ENCODE peak calls at places on chromosomes 1 and 21, in four cellular contexts. E, J, L and G are unnamed samples.

GRCh38 chr1:156579472-156579871 is at the start of gene TTC24:
- DNase-seq in E (no peak), J (no peak), L (no peak), G (no peak)

GRCh38 chr1:181142096-181143043 is 53.9 kb downstream of the IER5 start:
- DNase-seq in E (peak; percentile 97), J (peak; percentile 79), L (peak; percentile 95), G (peak; percentile 92)

GRCh38 chr1:239874831-239875230 is 216.9 kb upstream of the FMN2 start:
- DNase-seq in E (no peak), J (no peak), L (no peak), G (no peak)

GRCh38 chr1:225465793-225466517 is 38.1 kb upstream of the LBR start:
- DNase-seq in E (no peak), J (no peak), L (peak; percentile 45), G (no peak)

GRCh38 chr1:203228670-203229069 is 803 bp downstream of the CHIT1 start:
- DNase-seq in E (no peak), J (no peak), L (no peak), G (no peak)

GRCh38 chr21:30209571-30209970 is 6.3 kb downstream of the CLDN8 start:
- DNase-seq in E (no peak), J (no peak), L (no peak), G (no peak)

GRCh38 chr1:91806777-91807700 is 78.9 kb downstream of the TGFBR3 start:
- DNase-seq in E (no peak), J (peak; percentile 93), L (no peak), G (no peak)

GRCh38 chr1:14804626-14805025 is 206.1 kb downstream of the KAZN start:
- DNase-seq in E (no peak), J (no peak), L (no peak), G (no peak)

GRCh38 chr1:30927448-30927847 is 18.9 kb upstream of the SDC3 start:
- DNase-seq in E (no peak), J (no peak), L (no peak), G (no peak)

GRCh38 chr1:215201301-215201700 is 118.8 kb downstream of the KCNK2 start:
- DNase-seq in E (no peak), J (peak; percentile 13), L (no peak), G (no peak)

GRCh38 chr1:207431508-207431907 is 22.6 kb upstream of the CR2 start:
- DNase-seq in E (no peak), J (no peak), L (no peak), G (no peak)

GRCh38 chr1:225890346-225891228 is 1.6 kb upstream of the LEFTY1 start:
- DNase-seq in E (no peak), J (no peak), L (peak; percentile 51), G (no peak)

GRCh38 chr1:55632906-55633305 is 417.7 kb upstream of the USP24 start:
- DNase-seq in E (no peak), J (no peak), L (no peak), G (no peak)

GRCh38 chr1:19336543-19336942 is 24.4 kb downstream of the SLC66A1 start:
- DNase-seq in E (no peak), J (no peak), L (no peak), G (no peak)

GRCh38 chr1:172054172-172054571 is 212.9 kb downstream of the DNM3 start:
- DNase-seq in E (no peak), J (no peak), L (no peak), G (no peak)

GRCh38 chr1:94683886-94684285 is 136.3 kb upstream of the SLC44A3 start:
- DNase-seq in E (no peak), J (no peak), L (no peak), G (no peak)

GRCh38 chr1:59678809-59679228 is 135.9 kb upstream of the HOOK1 start:
- DNase-seq in E (no peak), J (peak; percentile 98), L (no peak), G (no peak)

GRCh38 chr1:61448017-61448383 is 276.9 kb downstream of the TM2D1 start:
- DNase-seq in E (no peak), J (peak; percentile 26), L (no peak), G (no peak)

GRCh38 chr1:98761238-98761637 is 99.7 kb downstream of the SNX7 start:
- DNase-seq in E (no peak), J (no peak), L (no peak), G (no peak)
- TF ChIP-seq CTCF in E (no peak), J (no peak), L (no peak), G (no peak)

GRCh38 chr1:53176452-53177344 is 19.9 kb upstream of the CPT2 start:
- DNase-seq in E (peak; percentile 29), J (peak; percentile 46), L (no peak), G (no peak)
- TF ChIP-seq CTCF in E (no peak), J (peak; percentile 46), L (no peak), G (no peak)

DNA sequence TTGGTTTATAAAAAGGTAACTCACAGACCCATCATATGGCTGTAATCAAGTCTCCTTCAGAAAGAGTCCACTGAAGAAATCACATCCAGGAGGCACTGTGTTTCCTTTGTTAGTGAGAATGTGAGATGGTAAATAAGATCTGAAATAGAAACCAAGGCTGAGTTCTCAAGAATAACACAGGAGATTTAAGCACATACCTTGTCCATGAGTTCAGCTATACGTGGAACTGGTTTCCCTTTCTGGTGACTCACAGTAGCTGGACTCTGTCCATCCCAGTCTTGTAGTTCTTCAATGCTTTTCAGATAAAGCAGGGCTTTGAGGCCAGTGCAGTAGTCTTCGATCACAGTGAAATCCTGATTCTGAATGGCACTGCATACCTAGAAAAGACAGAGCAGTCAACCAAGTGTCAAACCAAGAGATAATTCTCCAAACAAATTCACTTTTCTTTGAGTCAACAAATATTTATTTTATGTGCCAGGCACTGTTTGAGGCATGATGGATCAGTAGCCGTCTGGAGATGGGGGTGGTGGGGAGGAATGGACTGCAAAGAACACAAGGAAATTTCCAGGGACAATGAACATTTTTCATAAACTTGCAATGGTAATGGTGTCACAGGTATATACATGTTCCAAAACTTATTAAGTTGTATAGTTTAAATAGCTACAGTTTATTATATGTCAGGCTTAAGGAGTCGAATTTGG is 471.4 kb downstream of the PTBP2 start:
- DNase-seq in E (no peak), J (peak; percentile 89), L (no peak), G (no peak)
- TF ChIP-seq CTCF in E (no peak), J (peak; percentile 29), L (no peak), G (no peak)

GRCh38 chr1:179825798-179826460 is 51.7 kb downstream of the TOR1AIP2 start:
- DNase-seq in E (no peak), J (no peak), L (no peak), G (no peak)

GRCh38 chr1:179826626-179827280 is 50.9 kb downstream of the TOR1AIP2 start:
- DNase-seq in E (no peak), J (no peak), L (no peak), G (no peak)

GRCh38 chr1:179823693-179824092 is 53.9 kb downstream of the TOR1AIP2 start:
- DNase-seq in E (no peak), J (no peak), L (no peak), G (no peak)

GRCh38 chr1:179824265-179824664 is 53.3 kb downstream of the TOR1AIP2 start:
- DNase-seq in E (no peak), J (no peak), L (peak; percentile 70), G (no peak)

GRCh38 chr1:179825201-179825600 is 52.4 kb downstream of the TOR1AIP2 start:
- DNase-seq in E (no peak), J (no peak), L (peak; percentile 66), G (no peak)
- TF ChIP-seq CTCF in E (no peak), J (no peak), L (no peak), G (no peak)

GRCh38 chr1:170010443-170010842 is 64.1 kb downstream of the KIFAP3 start:
- DNase-seq in E (no peak), J (peak; percentile 72), L (no peak), G (peak; percentile 28)
- TF ChIP-seq CTCF in E (no peak), J (peak; percentile 68), L (peak; percentile 47), G (no peak)

GRCh38 chr1:176440176-176440575 is 22.8 kb upstream of the PAPPA2 start:
- DNase-seq in E (no peak), J (no peak), L (no peak), G (no peak)

GRCh38 chr1:176448340-176448739 is 14.6 kb upstream of the PAPPA2 start:
- DNase-seq in E (no peak), J (no peak), L (no peak), G (no peak)

GRCh38 chr1:176445402-176445801 is 17.6 kb upstream of the PAPPA2 start:
- DNase-seq in E (no peak), J (no peak), L (no peak), G (no peak)

DNA sequence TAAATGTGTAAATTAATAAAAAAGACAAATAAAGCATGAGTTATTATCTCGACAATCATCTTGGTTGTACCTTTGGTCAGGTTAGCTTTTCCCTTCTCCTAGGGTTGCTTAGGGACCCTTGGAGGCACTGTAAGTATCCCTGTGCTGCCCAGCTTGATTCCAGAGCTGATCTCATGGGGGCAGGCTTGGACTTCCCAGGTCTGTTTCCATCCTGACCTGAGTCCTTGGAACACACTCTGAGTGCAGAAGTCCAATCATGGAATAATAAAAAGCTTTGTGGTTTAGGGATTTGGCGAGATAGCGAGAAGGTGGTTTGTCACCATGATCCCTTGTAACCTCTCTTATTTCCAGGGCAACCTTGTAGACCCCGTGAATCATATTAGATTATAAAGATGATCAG is 18.7 kb upstream of the PAPPA2 start:
- DNase-seq in E (no peak), J (no peak), L (no peak), G (no peak)
- TF ChIP-seq CTCF in E (no peak), J (no peak), L (no peak), G (no peak)

DNA sequence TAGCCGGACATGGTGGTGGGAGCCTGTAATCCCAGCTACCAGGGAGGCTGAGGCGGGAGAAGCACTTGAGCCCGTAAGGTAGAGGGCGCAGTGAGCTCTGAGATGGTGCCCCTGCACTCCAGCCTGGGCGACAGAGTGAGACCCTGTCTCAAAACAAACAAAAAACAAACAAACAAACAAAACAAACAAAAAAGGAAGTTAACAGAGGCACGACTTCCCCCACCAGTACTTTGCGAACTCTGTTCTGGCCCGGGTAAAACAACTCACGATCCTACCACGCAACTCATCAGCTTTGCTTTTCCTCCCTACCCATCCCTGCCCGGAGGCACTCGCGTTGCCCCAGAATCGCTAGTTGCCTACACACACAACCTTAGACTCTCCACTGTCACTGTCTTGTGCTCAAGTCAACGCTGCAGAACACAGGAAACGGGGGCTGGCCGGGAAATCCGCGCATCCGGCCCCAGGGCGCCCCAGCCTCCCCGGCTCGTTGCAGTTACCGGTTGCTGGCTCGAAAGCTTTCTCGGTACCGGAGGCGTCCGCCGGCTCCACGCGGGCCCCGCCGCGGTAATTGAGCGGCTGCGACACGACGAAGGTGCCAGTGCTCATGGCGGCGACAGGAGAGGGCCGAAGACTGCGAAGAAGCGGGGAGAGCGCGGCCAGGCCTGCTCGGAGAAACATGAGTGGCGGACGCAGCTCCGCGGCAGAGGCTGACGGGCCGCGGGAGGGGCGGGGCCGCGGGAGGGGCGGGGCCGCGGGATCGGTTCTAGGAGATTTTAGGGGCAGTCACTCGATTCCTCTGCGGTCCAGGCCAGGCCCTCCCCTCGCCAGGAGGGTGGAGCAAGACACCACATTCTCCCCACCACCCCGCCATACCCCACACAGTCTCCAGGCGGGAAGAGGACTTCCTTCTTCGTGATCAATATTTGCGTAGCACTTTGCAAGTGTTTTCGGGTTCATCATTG is at the start of gene ALDH9A1:
- DNase-seq in E (peak; percentile 91), J (peak; percentile 87), L (peak; percentile 94), G (peak; percentile 65)
- TF ChIP-seq CTCF in E (no peak), J (peak; percentile 38), L (peak; percentile 33), G (no peak)

GRCh38 chr1:69377507-69377906 is 190.2 kb upstream of the LRRC7 start:
- DNase-seq in E (no peak), J (no peak), L (no peak), G (no peak)
- TF ChIP-seq CTCF in E (no peak), J (no peak), L (no peak), G (no peak)